ENCODE peak calls at places on chromosomes 4 and X, in nine cellular contexts. C is GM23248; L is mesenchymal stem cell; U is upper lobe of left lung; B is endodermal cell; A is CD8-positive, alpha-beta T cell; I is cardiac muscle cell; F is sigmoid colon; D is transverse colon. T is an unnamed sample.

GRCh38 chr4:122195718-122196117 is 43.6 kb downstream of the BLTP1 start:
- DNase-seq in D (no peak), B (no peak), U (no peak), C (peak; percentile 12), F (no peak), L (no peak), I (no peak), A (no peak), T (no peak)

GRCh38 chrX:55524487-55524886 is 34.8 kb upstream of the USP51 start:
- DNase-seq in D (no peak), A (no peak), U (no peak), L (no peak), B (no peak), C (peak; percentile 2), F (no peak), I (peak; percentile 0), T (no peak)

GRCh38 chrX:65517923-65518322 is 16.7 kb downstream of the LAS1L start:
- DNase-seq in C (no peak), I (no peak), B (no peak), F (no peak), L (no peak), D (no peak), A (no peak), U (no peak), T (no peak)

GRCh38 chr4:7004331-7004730 is 38.8 kb upstream of the TADA2B start:
- DNase-seq in U (no peak), D (no peak), I (no peak), F (peak; percentile 28), B (no peak), A (no peak), C (no peak), L (peak; percentile 36), T (peak; percentile 80)

GRCh38 chr4:2829933-2830451 is 13.7 kb upstream of the ADD1 start:
- DNase-seq in D (no peak), U (peak; percentile 8), I (no peak), A (no peak), C (no peak), L (no peak), B (no peak), F (peak; percentile 55), T (no peak)

GRCh38 chr4:78059524-78059889 is 2.4 kb downstream of the FRAS1 start:
- DNase-seq in B (peak; percentile 88), D (peak; percentile 59), U (peak; percentile 49), I (peak; percentile 90), C (peak; percentile 92), F (peak; percentile 70), A (no peak), L (peak; percentile 79), T (peak; percentile 76)

GRCh38 chrX:27915617-27916016 is 65.6 kb downstream of the DCAF8L1 start:
- DNase-seq in D (no peak), C (no peak), B (no peak), U (peak; percentile 21), I (no peak), L (peak; percentile 7), A (no peak), F (no peak), T (no peak)

GRCh38 chrX:19064175-19064574 is 58.1 kb downstream of the ADGRG2 start:
- DNase-seq in F (no peak), I (no peak), A (no peak), D (no peak), C (no peak), U (no peak), B (peak; percentile 73), L (peak; percentile 64), T (peak; percentile 57)

GRCh38 chr4:173505924-173506779 is 23.9 kb downstream of the HAND2 start:
- DNase-seq in D (peak; percentile 63), A (no peak), B (peak; percentile 92), L (peak; percentile 77), I (peak; percentile 77), C (peak; percentile 77), F (peak; percentile 90), U (peak; percentile 49), T (no peak)

GRCh38 chr4:148443550-148444295 is 1.5 kb upstream of the NR3C2 start:
- DNase-seq in C (peak; percentile 53), B (peak; percentile 73), I (peak; percentile 22), A (peak; percentile 18), D (peak; percentile 40), L (peak; percentile 5), U (no peak), F (peak; percentile 83), T (no peak)

GRCh38 chr4:148445071-148445902 is 3.1 kb upstream of the NR3C2 start:
- DNase-seq in U (peak; percentile 72), I (peak; percentile 62), A (peak; percentile 74), F (peak; percentile 85), L (no peak), C (peak; percentile 42), B (peak; percentile 84), D (peak; percentile 79), T (no peak)

GRCh38 chr4:148445903-148446261 is 3.7 kb upstream of the NR3C2 start:
- DNase-seq in C (no peak), L (no peak), B (peak; percentile 56), U (no peak), D (no peak), A (no peak), F (no peak), I (peak; percentile 23), T (no peak)

GRCh38 chr4:148442830-148443549 is 776 bp upstream of the NR3C2 start:
- DNase-seq in I (peak; percentile 33), C (no peak), F (peak; percentile 75), D (peak; percentile 42), L (no peak), A (no peak), B (no peak), U (no peak), T (peak; percentile 22)

DNA sequence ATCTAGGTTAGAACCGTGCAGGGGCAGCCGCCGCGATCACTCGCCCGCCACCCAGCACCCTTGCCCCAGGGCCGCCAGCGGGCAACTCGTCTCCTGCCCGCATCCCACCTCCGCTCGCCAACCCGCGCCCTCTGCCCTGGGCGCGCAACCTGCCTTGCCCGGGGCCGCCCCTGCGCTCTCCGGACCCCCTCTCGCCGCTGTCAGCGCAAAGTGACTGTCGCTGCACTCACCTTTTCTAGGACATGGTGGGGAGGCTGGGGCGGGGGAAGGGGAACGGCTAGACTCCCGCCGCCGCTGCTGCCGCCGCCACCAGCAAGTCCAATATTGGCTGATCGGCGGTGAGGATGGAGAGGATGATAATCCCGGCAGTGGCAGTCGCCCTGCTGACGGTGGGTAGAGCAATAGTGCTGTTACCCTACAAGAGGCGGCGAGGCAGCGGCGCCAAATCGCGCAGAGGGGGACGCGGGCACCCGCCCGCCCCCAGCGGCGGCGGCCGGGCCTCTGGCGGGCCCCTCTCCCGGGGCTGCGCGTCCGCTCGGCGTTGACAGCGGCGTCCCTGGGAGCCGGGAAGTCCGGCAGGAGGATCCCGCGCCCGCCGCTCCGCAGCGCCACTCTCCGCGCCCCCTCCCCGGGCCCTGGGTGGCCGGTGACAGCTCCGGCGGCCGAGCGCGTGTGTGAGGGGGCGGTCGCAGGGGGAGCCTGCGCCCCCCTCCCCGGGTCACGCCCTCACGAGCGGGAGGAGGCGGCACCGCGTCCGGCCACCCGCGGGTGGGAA is 2.3 kb upstream of the NR3C2 start:
- DNase-seq in U (peak; percentile 39), C (peak; percentile 34), D (peak; percentile 40), L (peak; percentile 5), A (peak; percentile 43), F (peak; percentile 71), I (peak; percentile 63), B (peak; percentile 81), T (peak; percentile 7)
- H3K27ac ChIP-seq in U (peak overlapping the region; percentile 95), C (no peak overlapping the region), D (peak overlapping the region; percentile 89), L (no peak overlapping the region), A (peak overlapping the region; percentile 99), F (peak overlapping the region; percentile 96), I (no peak overlapping the region), B (no peak overlapping the region), T (no peak overlapping the region)

GRCh38 chrX:119512145-119512800 is 44.0 kb downstream of the SLC25A5 start:
- DNase-seq in C (peak; percentile 76), A (no peak), L (peak; percentile 73), I (peak; percentile 74), B (peak; percentile 87), F (peak; percentile 73), U (peak; percentile 73), D (peak; percentile 70), T (no peak)
- H3K27ac ChIP-seq in C (no peak overlapping the region), A (no peak overlapping the region), L (no peak overlapping the region), I (no peak overlapping the region), B (no peak overlapping the region), F (no peak overlapping the region), U (no peak overlapping the region), D (peak overlapping the region; percentile 55), T (no peak overlapping the region)

GRCh38 chr4:87007345-87008181 is 72.8 kb downstream of the AFF1 start:
- DNase-seq in U (peak; percentile 71), I (peak; percentile 75), F (peak; percentile 88), C (peak; percentile 80), B (peak; percentile 77), A (peak; percentile 16), L (peak; percentile 72), D (peak; percentile 73), T (no peak)

GRCh38 chr4:87012265-87012953 is 77.6 kb downstream of the AFF1 start:
- DNase-seq in I (no peak), A (no peak), C (no peak), U (no peak), B (no peak), F (no peak), L (no peak), D (no peak), T (no peak)

GRCh38 chr4:87009095-87009648 is 74.4 kb downstream of the AFF1 start:
- DNase-seq in B (no peak), A (no peak), F (no peak), C (no peak), L (no peak), U (peak; percentile 72), I (no peak), D (peak; percentile 44), T (no peak)

GRCh38 chr4:87011340-87012034 is 76.7 kb downstream of the AFF1 start:
- DNase-seq in D (no peak), U (peak; percentile 45), F (no peak), B (no peak), L (peak; percentile 96), C (peak; percentile 95), A (no peak), I (peak; percentile 30), T (peak; percentile 86)

DNA sequence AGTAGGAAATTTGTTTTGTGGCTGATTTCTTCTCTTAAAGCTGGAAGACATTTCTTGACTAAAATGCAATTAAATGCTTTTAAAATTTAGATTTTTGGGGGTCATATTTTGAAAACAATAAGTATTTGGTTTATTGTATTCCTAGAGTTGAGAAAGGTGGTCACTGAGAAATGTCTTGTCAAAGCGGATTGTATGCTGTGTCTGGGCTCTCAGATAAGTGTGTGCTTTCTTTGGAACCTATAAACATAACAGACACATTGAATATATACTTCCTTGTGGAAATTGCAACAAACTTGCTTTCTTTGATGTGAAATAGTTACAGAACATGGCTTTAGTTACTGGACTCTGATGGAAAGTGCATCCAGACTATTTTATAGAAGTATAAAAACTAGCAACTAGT is 75.4 kb downstream of the AFF1 start:
- DNase-seq in D (no peak), C (no peak), F (no peak), B (no peak), L (no peak), I (no peak), U (no peak), A (no peak), T (no peak)
- H3K27ac ChIP-seq in D (peak overlapping the region; percentile 98), C (no peak overlapping the region), F (peak overlapping the region; percentile 94), B (no peak overlapping the region), L (no peak overlapping the region), I (no peak overlapping the region), U (peak overlapping the region; percentile 91), A (no peak overlapping the region), T (no peak overlapping the region)

DNA sequence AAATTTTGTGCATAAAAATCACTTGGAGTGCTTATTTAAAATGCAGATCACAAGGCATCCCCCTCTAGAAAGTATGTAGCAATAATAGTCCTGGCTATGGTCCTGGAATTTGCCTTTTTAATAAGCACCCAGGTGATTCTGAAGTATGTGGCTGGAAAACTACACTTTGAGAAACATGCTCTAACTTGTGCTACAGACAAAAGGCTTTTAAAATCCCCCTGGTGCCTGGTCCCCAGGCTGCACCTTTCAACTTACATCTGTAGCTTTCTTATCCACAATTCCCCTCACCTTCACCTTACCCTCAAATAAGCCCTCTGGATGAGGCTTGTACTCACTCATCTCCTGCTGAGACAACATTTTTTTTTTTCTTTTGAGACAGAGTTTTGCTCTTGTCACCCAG is 21.1 kb downstream of the ART3 start:
- DNase-seq in B (no peak), D (no peak), A (no peak), F (no peak), C (no peak), U (no peak), I (no peak), L (no peak), T (peak; percentile 55)
- H3K27ac ChIP-seq in B (no peak overlapping the region), D (no peak overlapping the region), A (no peak overlapping the region), F (no peak overlapping the region), C (no peak overlapping the region), U (no peak overlapping the region), I (no peak overlapping the region), L (no peak overlapping the region), T (no peak overlapping the region)